ENCODE peak calls at places on chromosomes 1 and 21, in ten cellular contexts. W is aorta, M is HCT116, N is stomach, H is lower lobe of right lung, O is psoas muscle, C is uterus, S is PC-9, G is colonic mucosa, I is hepatocyte. L is an unnamed sample. For H3K4me1, the result is how much of the 10 kb centered on the place peaks cover.

GRCh38 chr1:3822421-3822820 is 26.1 kb upstream of the LRRC47 start:
- DNase-seq in W (peak), M (no peak), N (no peak), H (peak), O (no peak), C (no peak), S (no peak), G (no peak), I (no peak), L (no peak)

GRCh38 chr1:87684194-87684593 is 355.5 kb downstream of the LMO4 start:
- DNase-seq in W (no peak), M (no peak), N (peak), H (no peak), O (no peak), C (peak), S (peak), G (peak), I (peak), L (no peak)

GRCh38 chr1:112386024-112386723 is 9.8 kb upstream of the CTTNBP2NL start:
- DNase-seq in W (no peak), M (no peak), N (no peak), H (no peak), O (no peak), C (no peak), S (no peak), G (no peak), I (no peak), L (no peak)

GRCh38 chr1:201676061-201676644 is 137.2 kb downstream of the NAV1 start:
- DNase-seq in W (no peak), M (no peak), N (peak), H (peak), O (peak), C (peak), S (peak), G (no peak), I (peak), L (no peak)

GRCh38 chr1:208230668-208231529 is 13.3 kb downstream of the PLXNA2 start:
- DNase-seq in W (no peak), M (no peak), N (no peak), H (peak), O (no peak), C (no peak), S (no peak), G (no peak), I (no peak), L (no peak)

GRCh38 chr1:112855152-112855836 is 100.7 kb downstream of the SLC16A1 start:
- DNase-seq in W (no peak), M (no peak), N (no peak), H (no peak), O (no peak), C (no peak), S (no peak), G (no peak), I (no peak), L (no peak)

GRCh38 chr1:231407537-231408396 is 14.3 kb downstream of the EGLN1 start:
- DNase-seq in W (no peak), M (no peak), N (no peak), H (no peak), O (no peak), C (no peak), S (no peak), G (peak), I (peak), L (no peak)

GRCh38 chr1:117210831-117211261 is at the start of gene VTCN1:
- DNase-seq in W (peak), M (peak), N (peak), H (peak), O (no peak), C (no peak), S (peak), G (no peak), I (peak), L (no peak)

GRCh38 chr1:100847481-100847880 is 47.2 kb downstream of the EXTL2 start:
- DNase-seq in W (no peak), M (no peak), N (no peak), H (no peak), O (no peak), C (no peak), S (no peak), G (no peak), I (no peak), L (no peak)

GRCh38 chr1:242212401-242212800 is 213.5 kb upstream of the MAP1LC3C start:
- DNase-seq in W (no peak), M (no peak), N (no peak), H (no peak), O (no peak), C (no peak), S (no peak), G (no peak), I (no peak), L (no peak)

GRCh38 chr1:72366473-72366872 is 84.1 kb upstream of the NEGR1 start:
- DNase-seq in W (no peak), M (no peak), N (no peak), H (no peak), O (peak), C (no peak), S (peak), G (no peak), I (peak), L (no peak)

GRCh38 chr1:20058531-20058930 is 11.5 kb upstream of the PLA2G5 start:
- DNase-seq in W (no peak), M (no peak), N (no peak), H (no peak), O (no peak), C (no peak), S (peak), G (peak), I (no peak), L (no peak)

GRCh38 chr1:28415246-28415645 is 45.7 kb downstream of the PHACTR4 start:
- DNase-seq in W (no peak), M (no peak), N (no peak), H (no peak), O (no peak), C (no peak), S (no peak), G (no peak), I (no peak), L (no peak)

GRCh38 chr1:167114725-167115124 is 20.9 kb downstream of the STYXL2 start:
- DNase-seq in W (no peak), M (no peak), N (no peak), H (no peak), O (no peak), C (no peak), S (no peak), G (no peak), I (no peak), L (peak)

GRCh38 chr1:228964178-228964819 is 229.0 kb downstream of the RHOU start:
- DNase-seq in W (no peak), M (no peak), N (peak), H (no peak), O (no peak), C (peak), S (no peak), G (no peak), I (peak), L (no peak)

GRCh38 chr1:15035236-15035635 is 118.3 kb upstream of the TMEM51 start:
- DNase-seq in W (no peak), M (no peak), N (no peak), H (no peak), O (no peak), C (no peak), S (no peak), G (no peak), I (no peak), L (no peak)

GRCh38 chr1:183915634-183916510 is 111.0 kb downstream of the RGL1 start:
- DNase-seq in W (peak), M (peak), N (peak), H (no peak), O (peak), C (peak), S (peak), G (peak), I (peak), L (peak)

GRCh38 chr1:235022341-235023196 is 106.1 kb downstream of the TOMM20 start:
- DNase-seq in W (no peak), M (no peak), N (no peak), H (no peak), O (no peak), C (no peak), S (no peak), G (no peak), I (no peak), L (no peak)

GRCh38 chr1:156083800-156084790 is 1.8 kb upstream of the MEX3A start:
- DNase-seq in W (no peak), M (no peak), N (no peak), H (no peak), O (no peak), C (no peak), S (no peak), G (no peak), I (no peak), L (no peak)

DNA sequence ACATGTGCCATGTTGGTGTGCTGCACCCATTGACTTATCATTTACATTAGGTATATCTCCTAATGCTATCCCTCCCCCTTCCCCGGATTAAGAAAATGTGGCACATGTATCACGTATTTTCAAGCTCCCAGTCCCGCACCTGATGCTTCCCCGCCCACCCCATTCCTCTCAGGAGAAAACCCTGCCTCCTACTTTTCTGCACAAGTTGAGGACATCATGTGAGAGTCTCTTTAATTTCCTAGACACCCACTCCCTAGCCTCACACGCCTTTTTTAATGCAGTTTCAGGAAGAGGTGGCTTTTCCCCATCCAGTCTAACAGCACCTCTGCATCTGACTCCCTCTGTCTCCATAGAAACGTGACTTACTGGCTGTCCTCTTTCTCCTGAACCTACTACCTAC is 58.2 kb upstream of the GOLT1A start:
- DNase-seq in W (no peak), M (no peak), N (no peak), H (no peak), O (no peak), C (no peak), S (no peak), G (no peak), I (no peak), L (no peak)
- H3K4me3 ChIP-seq in W (no peak), M (no peak), N (no peak), H (no peak), O (no peak), C (no peak), S (no peak), G (no peak), I (no peak), L (no peak)

GRCh38 chr1:153962088-153963029 is 978 bp downstream of the SLC39A1 start:
- DNase-seq in W (no peak), M (no peak), N (peak), H (peak), O (peak), C (peak), S (peak), G (peak), I (peak), L (peak)
- H3K4me1 ChIP-seq in W (under half), M (under half), N (half or more), H (half or more), O (under half), C (under half), S (under half), G (under half), I (under half), L (half or more)

DNA sequence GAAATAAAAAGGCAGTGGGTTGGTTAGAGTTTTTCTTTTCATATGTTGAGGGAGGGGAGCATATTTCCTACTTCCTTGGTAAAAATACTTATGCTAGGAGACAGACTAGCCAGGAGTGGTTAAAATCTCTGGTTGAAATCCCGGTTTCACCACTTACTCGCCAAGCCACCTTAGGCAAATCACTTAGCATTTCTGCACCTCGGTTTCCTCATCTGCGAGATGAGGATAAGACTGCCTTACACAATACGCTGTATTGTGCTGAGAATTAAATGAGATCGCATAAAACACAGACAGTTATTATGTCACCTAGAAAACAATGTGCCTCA is 1.4 kb downstream of the IFFO2 start:
- DNase-seq in W (no peak), M (no peak), N (no peak), H (no peak), O (no peak), C (no peak), S (no peak), G (no peak), I (no peak), L (no peak)
- H3K4me3 ChIP-seq in W (peak), M (peak), N (peak), H (peak), O (peak), C (peak), S (peak), G (peak), I (peak), L (no peak)

DNA sequence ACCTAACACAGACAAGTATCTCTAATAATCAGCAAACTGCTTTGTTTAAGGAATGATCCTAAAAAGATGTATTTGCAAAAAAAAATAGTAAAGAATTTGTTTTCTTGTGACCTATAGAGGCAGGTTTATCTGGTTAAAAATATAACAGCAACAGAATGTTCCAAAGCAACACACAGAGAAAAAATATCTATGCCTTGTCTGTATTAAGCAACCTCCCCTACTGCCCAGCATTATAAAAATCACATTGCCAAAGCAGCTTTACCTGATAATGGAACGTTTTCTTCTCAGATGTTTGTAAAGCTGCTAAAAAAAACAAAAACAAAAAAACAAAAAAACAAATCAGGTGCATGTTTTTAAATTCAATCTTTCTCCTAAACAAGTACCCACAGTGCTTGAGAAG is 24.7 kb downstream of the PALMD start:
- DNase-seq in W (no peak), M (no peak), N (no peak), H (no peak), O (no peak), C (no peak), S (no peak), G (no peak), I (no peak), L (no peak)
- H3K4me1 ChIP-seq in W (under half), M (under half), N (under half), H (under half), O (half or more), C (under half), S (under half), G (under half), I (under half), L (under half)

GRCh38 chr1:174023438-174023837 is 1.3 kb upstream of the RC3H1 start:
- DNase-seq in W (no peak), M (peak), N (peak), H (no peak), O (no peak), C (no peak), S (peak), G (peak), I (peak), L (no peak)

GRCh38 chr1:174018565-174018964 is 3.6 kb downstream of the RC3H1 start:
- DNase-seq in W (no peak), M (no peak), N (no peak), H (no peak), O (no peak), C (no peak), S (no peak), G (no peak), I (no peak), L (no peak)

GRCh38 chr1:174021611-174022079 is 512 bp downstream of the RC3H1 start:
- DNase-seq in W (peak), M (no peak), N (no peak), H (peak), O (peak), C (peak), S (no peak), G (peak), I (peak), L (peak)

GRCh38 chr1:174022080-174022975 is at the start of gene RC3H1:
- DNase-seq in W (peak), M (peak), N (peak), H (peak), O (peak), C (peak), S (peak), G (peak), I (peak), L (peak)

DNA sequence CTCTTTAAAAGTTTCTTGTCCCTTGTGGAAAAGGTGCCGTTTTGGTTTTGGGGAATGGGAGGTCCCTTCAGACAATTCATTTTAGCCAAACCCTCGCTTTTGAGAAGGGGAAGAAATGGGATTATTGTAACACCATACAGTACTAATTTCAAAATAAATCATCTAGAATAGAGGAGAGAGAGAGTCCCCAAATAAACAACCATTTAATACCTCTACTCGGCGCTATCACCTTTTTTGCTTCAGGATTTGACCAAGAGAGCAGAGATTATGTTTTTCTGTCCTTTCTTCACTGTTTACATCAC is 770 bp upstream of the RC3H1 start:
- DNase-seq in W (no peak), M (no peak), N (no peak), H (no peak), O (no peak), C (no peak), S (no peak), G (no peak), I (no peak), L (peak)
- H3K4me3 ChIP-seq in W (peak), M (peak), N (peak), H (peak), O (peak), C (peak), S (peak), G (peak), I (peak), L (peak)

GRCh38 chr21:34204021-34204420 is 130.6 kb downstream of the MRPS6 start:
- DNase-seq in W (no peak), M (no peak), N (no peak), H (no peak), O (no peak), C (no peak), S (no peak), G (peak), I (no peak), L (no peak)
- H3K4me1 ChIP-seq in W (under half), M (under half), N (under half), H (under half), O (under half), C (under half), S (under half), G (under half), I (under half), L (under half)

L was measured in Karpas-422.